ENCODE peak calls at places on chromosome 2, in ten cellular contexts. Z is choroid plexus epithelial cell, A is NCI-H1105, Q is iris pigment epithelial cell, V is left ventricle myocardium inferior, G is Right ventricle myocardium inferior, Y is epithelial cell of esophagus, C is EL, T is T-helper 1 cell, K is NCI-H1092 treated with DMSO at 0.1 percent for 48 hours. R is an unnamed sample.
A peak's percentile ranks its signal among the peaks of the same experiment; 100 is the strongest.

GRCh38 chr2:102301867-102302362 is 9.4 kb upstream of the IL1RL1 start:
- DNase-seq in Y (peak; percentile 65), A (no peak), C (no peak), K (no peak), V (no peak), Q (peak; percentile 30), Z (peak; percentile 77), G (no peak), T (peak; percentile 28), R (peak; percentile 14)

GRCh38 chr2:235766206-235766794 is 272.5 kb downstream of the AGAP1 start:
- DNase-seq in A (peak; percentile 54), C (peak; percentile 70), T (peak; percentile 30), V (no peak), Q (peak; percentile 71), Y (peak; percentile 70), Z (peak; percentile 86), G (no peak), K (peak; percentile 27), R (peak; percentile 20)

GRCh38 chr2:190863946-190864345 is 16.7 kb upstream of the GLS start:
- DNase-seq in Z (no peak), K (peak; percentile 95), A (peak; percentile 96), Y (no peak), Q (no peak), T (no peak), G (no peak), C (no peak), V (no peak), R (no peak)

GRCh38 chr2:20422679-20423271 is 24.1 kb upstream of the RHOB start:
- DNase-seq in Y (peak; percentile 46), V (no peak), A (no peak), C (peak; percentile 22), Q (peak; percentile 11), K (no peak), G (no peak), T (no peak), Z (peak; percentile 83), R (no peak)

GRCh38 chr2:147910990-147911473 is 66.2 kb downstream of the ACVR2A start:
- DNase-seq in A (peak; percentile 36), Y (peak; percentile 71), V (no peak), T (peak; percentile 24), Q (peak; percentile 71), K (peak; percentile 57), C (peak; percentile 64), G (no peak), Z (peak; percentile 89), R (peak; percentile 2)

GRCh38 chr2:86790134-86790827 is 432 bp downstream of the CD8A start:
- DNase-seq in V (no peak), A (no peak), K (no peak), C (no peak), Q (no peak), Z (no peak), G (no peak), Y (no peak), T (no peak), R (no peak)

GRCh38 chr2:63424329-63425078 is 163.8 kb downstream of the WDPCP start:
- DNase-seq in G (no peak), K (peak; percentile 3), Z (peak; percentile 76), Y (peak; percentile 74), A (no peak), T (no peak), V (no peak), Q (peak; percentile 62), C (peak; percentile 43), R (no peak)

GRCh38 chr2:70122470-70122869 is 35.2 kb downstream of the PCBP1 start:
- DNase-seq in Q (no peak), K (no peak), G (no peak), Z (no peak), Y (no peak), V (no peak), T (no peak), A (no peak), C (no peak), R (no peak)

GRCh38 chr2:111094686-111095085 is 26.0 kb upstream of the BCL2L11 start:
- DNase-seq in Z (no peak), T (no peak), Y (no peak), V (no peak), A (no peak), G (no peak), K (no peak), C (no peak), Q (no peak), R (no peak)

GRCh38 chr2:85695691-85696668 is 1.8 kb downstream of the GNLY start:
- DNase-seq in V (no peak), C (no peak), Q (no peak), Y (no peak), A (no peak), T (no peak), G (no peak), K (no peak), Z (no peak), R (no peak)

GRCh38 chr2:62801814-62802524 is 96.5 kb downstream of the EHBP1 start:
- DNase-seq in Y (peak; percentile 10), Q (no peak), T (no peak), K (no peak), G (no peak), A (no peak), Z (peak; percentile 26), V (no peak), C (no peak), R (no peak)

GRCh38 chr2:172215936-172216335 is 113.2 kb upstream of the DLX2 start:
- DNase-seq in A (no peak), Z (no peak), Y (no peak), Q (peak; percentile 69), K (no peak), C (no peak), G (no peak), V (no peak), T (no peak), R (no peak)

GRCh38 chr2:95323347-95324155 is 26.4 kb downstream of the KCNIP3 start:
- DNase-seq in T (no peak), Z (peak; percentile 16), A (no peak), Q (no peak), V (no peak), G (peak; percentile 54), C (no peak), Y (peak; percentile 32), K (no peak), R (no peak)

GRCh38 chr2:197675711-197676188 is 363 bp upstream of the RFTN2 start:
- DNase-seq in T (no peak), A (no peak), C (no peak), Y (no peak), V (no peak), G (no peak), Q (peak; percentile 81), K (no peak), Z (peak; percentile 94), R (no peak)

R was measured in CD4-positive, alpha-beta T cell.